ENCODE peak calls at places on chromosomes 3 and 15, in seven cellular contexts. One of them, this sample, is unnamed.

GRCh38 chr3:73762855-73763254 is 138.1 kb upstream of the PDZRN3 start:
- DNase-seq in retinal pigment epithelial cell: no peak
- DNase-seq in cardiac fibroblast: no peak
- DNase-seq in epithelial cell of esophagus: no peak
- DNase-seq in CD8-positive, alpha-beta memory T cell: no peak
- DNase-seq in WERI-Rb-1: no peak
- DNase-seq in tibial nerve: no peak
- DNase-seq in this sample: no peak

GRCh38 chr15:66650433-66650832 is 51.6 kb upstream of the SMAD6 start:
- DNase-seq in WERI-Rb-1: no peak
- DNase-seq in CD8-positive, alpha-beta memory T cell: no peak
- DNase-seq in cardiac fibroblast: no peak
- DNase-seq in tibial nerve: peak; percentile 24
- DNase-seq in retinal pigment epithelial cell: no peak
- DNase-seq in epithelial cell of esophagus: no peak
- DNase-seq in this sample: no peak

GRCh38 chr3:41162541-41162940 is 36.8 kb upstream of the CTNNB1 start:
- DNase-seq in WERI-Rb-1: no peak
- DNase-seq in tibial nerve: no peak
- DNase-seq in CD8-positive, alpha-beta memory T cell: no peak
- DNase-seq in cardiac fibroblast: no peak
- DNase-seq in retinal pigment epithelial cell: no peak
- DNase-seq in epithelial cell of esophagus: no peak
- DNase-seq in this sample: no peak

GRCh38 chr3:171876651-171877272 is 33.6 kb downstream of the TMEM212 start:
- DNase-seq in cardiac fibroblast: peak; percentile 98
- DNase-seq in CD8-positive, alpha-beta memory T cell: no peak
- DNase-seq in epithelial cell of esophagus: peak; percentile 88
- DNase-seq in retinal pigment epithelial cell: peak; percentile 93
- DNase-seq in WERI-Rb-1: no peak
- DNase-seq in tibial nerve: no peak
- DNase-seq in this sample: no peak

GRCh38 chr3:160006282-160007163 is 17.9 kb downstream of the IL12A start:
- DNase-seq in retinal pigment epithelial cell: no peak
- DNase-seq in cardiac fibroblast: peak; percentile 83
- DNase-seq in CD8-positive, alpha-beta memory T cell: no peak
- DNase-seq in epithelial cell of esophagus: peak; percentile 77
- DNase-seq in tibial nerve: peak; percentile 43
- DNase-seq in WERI-Rb-1: peak; percentile 50
- DNase-seq in this sample: no peak

GRCh38 chr3:105806361-105806760 is 62.5 kb downstream of the CBLB start:
- DNase-seq in CD8-positive, alpha-beta memory T cell: peak; percentile 28
- DNase-seq in retinal pigment epithelial cell: no peak
- DNase-seq in tibial nerve: no peak
- DNase-seq in cardiac fibroblast: peak; percentile 65
- DNase-seq in epithelial cell of esophagus: peak; percentile 45
- DNase-seq in WERI-Rb-1: no peak
- DNase-seq in this sample: no peak

GRCh38 chr15:81182746-81183402 is 13.8 kb upstream of the IL16 start:
- DNase-seq in cardiac fibroblast: peak; percentile 22
- DNase-seq in WERI-Rb-1: no peak
- DNase-seq in CD8-positive, alpha-beta memory T cell: no peak
- DNase-seq in tibial nerve: no peak
- DNase-seq in retinal pigment epithelial cell: no peak
- DNase-seq in epithelial cell of esophagus: no peak
- DNase-seq in this sample: no peak

GRCh38 chr3:122952509-122952908 is 75.1 kb downstream of the SEMA5B start:
- DNase-seq in tibial nerve: no peak
- DNase-seq in WERI-Rb-1: no peak
- DNase-seq in epithelial cell of esophagus: peak; percentile 87
- DNase-seq in cardiac fibroblast: peak; percentile 49
- DNase-seq in retinal pigment epithelial cell: no peak
- DNase-seq in CD8-positive, alpha-beta memory T cell: no peak
- DNase-seq in this sample: no peak

GRCh38 chr3:72665701-72666443 is 182.4 kb downstream of the SHQ1 start:
- DNase-seq in cardiac fibroblast: peak; percentile 29
- DNase-seq in WERI-Rb-1: peak; percentile 92
- DNase-seq in retinal pigment epithelial cell: no peak
- DNase-seq in tibial nerve: peak; percentile 29
- DNase-seq in epithelial cell of esophagus: peak; percentile 46
- DNase-seq in CD8-positive, alpha-beta memory T cell: peak; percentile 55
- DNase-seq in this sample: peak; percentile 19

GRCh38 chr15:57583282-57583681 is 8.4 kb upstream of the MYZAP start:
- DNase-seq in retinal pigment epithelial cell: no peak
- DNase-seq in tibial nerve: no peak
- DNase-seq in CD8-positive, alpha-beta memory T cell: no peak
- DNase-seq in epithelial cell of esophagus: no peak
- DNase-seq in cardiac fibroblast: no peak
- DNase-seq in WERI-Rb-1: no peak
- DNase-seq in this sample: no peak

GRCh38 chr3:194272221-194272620 is 78.9 kb downstream of the CPN2 start:
- DNase-seq in tibial nerve: no peak
- DNase-seq in retinal pigment epithelial cell: no peak
- DNase-seq in cardiac fibroblast: no peak
- DNase-seq in epithelial cell of esophagus: no peak
- DNase-seq in CD8-positive, alpha-beta memory T cell: no peak
- DNase-seq in WERI-Rb-1: no peak
- DNase-seq in this sample: no peak

GRCh38 chr3:194271459-194272035 is 79.6 kb downstream of the CPN2 start:
- DNase-seq in cardiac fibroblast: peak; percentile 16
- DNase-seq in epithelial cell of esophagus: no peak
- DNase-seq in retinal pigment epithelial cell: no peak
- DNase-seq in WERI-Rb-1: no peak
- DNase-seq in tibial nerve: no peak
- DNase-seq in CD8-positive, alpha-beta memory T cell: no peak
- DNase-seq in this sample: no peak

GRCh38 chr3:194269610-194270145 is 81.5 kb downstream of the CPN2 start:
- DNase-seq in epithelial cell of esophagus: no peak
- DNase-seq in CD8-positive, alpha-beta memory T cell: no peak
- DNase-seq in retinal pigment epithelial cell: no peak
- DNase-seq in tibial nerve: peak; percentile 57
- DNase-seq in cardiac fibroblast: peak; percentile 98
- DNase-seq in WERI-Rb-1: no peak
- DNase-seq in this sample: no peak

GRCh38 chr3:194268659-194269487 is 82.3 kb downstream of the CPN2 start:
- DNase-seq in CD8-positive, alpha-beta memory T cell: no peak
- DNase-seq in tibial nerve: no peak
- DNase-seq in cardiac fibroblast: peak; percentile 18
- DNase-seq in WERI-Rb-1: no peak
- DNase-seq in retinal pigment epithelial cell: no peak
- DNase-seq in epithelial cell of esophagus: no peak
- DNase-seq in this sample: no peak

DNA sequence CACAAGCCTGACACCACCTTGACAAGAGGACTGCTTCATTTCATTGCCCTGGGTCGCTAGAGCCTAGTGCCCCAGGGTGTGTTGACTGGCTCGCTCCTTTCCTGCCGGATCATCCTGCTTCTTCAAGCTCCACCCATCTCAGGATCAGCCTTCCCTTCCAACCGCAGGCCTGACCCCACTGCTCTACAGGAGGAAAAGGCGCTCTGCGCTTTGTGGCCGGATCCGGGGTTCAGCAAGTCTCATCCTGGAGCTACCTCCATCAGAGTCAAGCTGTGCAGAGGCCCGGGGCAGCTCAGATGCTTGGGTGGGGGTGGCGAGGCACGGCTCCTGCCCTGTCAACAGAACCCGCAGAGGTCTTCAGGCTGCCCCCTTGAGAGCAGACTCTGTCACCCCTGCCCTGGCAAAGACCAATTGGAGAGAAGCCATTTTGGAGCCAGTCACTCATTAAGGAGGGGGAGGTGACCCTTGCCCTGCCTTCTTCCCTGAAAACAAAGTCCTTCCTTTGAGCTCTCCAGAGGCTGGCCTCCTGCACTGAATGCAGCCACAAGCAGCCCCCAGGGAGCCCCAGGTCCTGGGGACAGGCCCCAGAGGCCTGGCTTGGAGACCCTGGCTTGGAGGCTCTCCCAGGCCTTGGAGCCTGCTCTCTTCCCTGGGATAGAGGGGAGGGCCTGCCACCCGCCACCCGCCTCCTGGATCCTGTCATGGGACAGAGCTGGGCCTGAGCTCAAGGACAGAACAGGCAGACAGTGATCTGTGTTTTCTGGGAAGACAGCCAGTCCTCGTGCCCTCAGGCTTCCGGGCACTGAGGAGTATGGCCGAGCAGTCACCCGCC is 80.3 kb downstream of the CPN2 start:
- DNase-seq in WERI-Rb-1: no peak
- DNase-seq in epithelial cell of esophagus: peak; percentile 28
- DNase-seq in retinal pigment epithelial cell: peak; percentile 85
- DNase-seq in tibial nerve: peak; percentile 78
- DNase-seq in CD8-positive, alpha-beta memory T cell: no peak
- DNase-seq in cardiac fibroblast: peak; percentile 86
- DNase-seq in this sample: no peak
- H3K4me3 ChIP-seq in WERI-Rb-1: no peak overlapping the region
- H3K4me3 ChIP-seq in epithelial cell of esophagus: no peak overlapping the region
- H3K4me3 ChIP-seq in retinal pigment epithelial cell: no peak overlapping the region
- H3K4me3 ChIP-seq in tibial nerve: no peak overlapping the region
- H3K4me3 ChIP-seq in CD8-positive, alpha-beta memory T cell: no peak overlapping the region
- H3K4me3 ChIP-seq in cardiac fibroblast: no peak overlapping the region
- H3K4me3 ChIP-seq in this sample: no peak overlapping the region

GRCh38 chr3:188349276-188349962 is 195.5 kb downstream of the LPP start:
- DNase-seq in retinal pigment epithelial cell: no peak
- DNase-seq in epithelial cell of esophagus: peak; percentile 8
- DNase-seq in tibial nerve: no peak
- DNase-seq in CD8-positive, alpha-beta memory T cell: no peak
- DNase-seq in cardiac fibroblast: peak; percentile 42
- DNase-seq in WERI-Rb-1: no peak
- DNase-seq in this sample: no peak
- H3K4me3 ChIP-seq in retinal pigment epithelial cell: no peak overlapping the region
- H3K4me3 ChIP-seq in epithelial cell of esophagus: no peak overlapping the region
- H3K4me3 ChIP-seq in tibial nerve: no peak overlapping the region
- H3K4me3 ChIP-seq in CD8-positive, alpha-beta memory T cell: no peak overlapping the region
- H3K4me3 ChIP-seq in cardiac fibroblast: no peak overlapping the region
- H3K4me3 ChIP-seq in WERI-Rb-1: no peak overlapping the region
- H3K4me3 ChIP-seq in this sample: no peak overlapping the region

DNA sequence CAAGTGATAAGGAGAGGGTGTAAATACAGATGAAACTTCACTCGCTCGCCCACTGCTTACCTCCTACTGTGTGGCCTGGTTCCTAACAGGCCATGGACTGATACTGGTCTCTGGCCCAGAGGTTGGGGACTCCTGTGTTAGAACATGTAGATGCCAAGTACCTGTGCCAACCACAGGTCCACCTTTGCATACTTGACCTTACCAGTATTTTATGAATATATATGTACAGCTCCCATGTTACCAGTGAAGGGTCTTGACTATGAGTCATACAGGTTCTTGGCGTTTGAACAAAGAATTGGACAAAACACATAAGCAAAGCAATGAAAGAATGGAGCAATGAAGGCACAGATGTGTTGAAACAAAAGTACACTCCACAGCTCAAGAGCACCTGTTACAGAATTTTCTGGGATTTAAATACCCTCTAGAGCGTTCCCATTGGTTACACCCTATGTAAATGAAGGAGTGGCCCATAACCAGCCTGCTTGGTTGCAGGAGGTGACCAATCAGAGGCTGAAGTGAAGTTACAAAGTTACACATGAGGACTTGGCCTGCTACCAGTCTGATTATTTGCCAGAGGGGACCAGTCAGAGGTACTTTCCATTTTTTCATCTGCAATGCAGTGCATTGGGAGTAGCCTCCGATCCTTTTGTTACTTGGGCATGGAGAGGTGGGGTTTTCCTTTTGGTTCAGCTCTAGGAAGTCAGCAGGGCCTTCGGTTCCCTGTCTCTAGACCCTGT is 1.7 kb upstream of the GFM1 start:
- DNase-seq in epithelial cell of esophagus: peak; percentile 14
- DNase-seq in WERI-Rb-1: no peak
- DNase-seq in CD8-positive, alpha-beta memory T cell: no peak
- DNase-seq in cardiac fibroblast: no peak
- DNase-seq in retinal pigment epithelial cell: no peak
- DNase-seq in tibial nerve: no peak
- DNase-seq in this sample: no peak
- H3K4me3 ChIP-seq in epithelial cell of esophagus: no peak overlapping the region
- H3K4me3 ChIP-seq in WERI-Rb-1: no peak overlapping the region
- H3K4me3 ChIP-seq in CD8-positive, alpha-beta memory T cell: no peak overlapping the region
- H3K4me3 ChIP-seq in cardiac fibroblast: no peak overlapping the region
- H3K4me3 ChIP-seq in retinal pigment epithelial cell: no peak overlapping the region
- H3K4me3 ChIP-seq in tibial nerve: no peak overlapping the region
- H3K4me3 ChIP-seq in this sample: no peak overlapping the region

DNA sequence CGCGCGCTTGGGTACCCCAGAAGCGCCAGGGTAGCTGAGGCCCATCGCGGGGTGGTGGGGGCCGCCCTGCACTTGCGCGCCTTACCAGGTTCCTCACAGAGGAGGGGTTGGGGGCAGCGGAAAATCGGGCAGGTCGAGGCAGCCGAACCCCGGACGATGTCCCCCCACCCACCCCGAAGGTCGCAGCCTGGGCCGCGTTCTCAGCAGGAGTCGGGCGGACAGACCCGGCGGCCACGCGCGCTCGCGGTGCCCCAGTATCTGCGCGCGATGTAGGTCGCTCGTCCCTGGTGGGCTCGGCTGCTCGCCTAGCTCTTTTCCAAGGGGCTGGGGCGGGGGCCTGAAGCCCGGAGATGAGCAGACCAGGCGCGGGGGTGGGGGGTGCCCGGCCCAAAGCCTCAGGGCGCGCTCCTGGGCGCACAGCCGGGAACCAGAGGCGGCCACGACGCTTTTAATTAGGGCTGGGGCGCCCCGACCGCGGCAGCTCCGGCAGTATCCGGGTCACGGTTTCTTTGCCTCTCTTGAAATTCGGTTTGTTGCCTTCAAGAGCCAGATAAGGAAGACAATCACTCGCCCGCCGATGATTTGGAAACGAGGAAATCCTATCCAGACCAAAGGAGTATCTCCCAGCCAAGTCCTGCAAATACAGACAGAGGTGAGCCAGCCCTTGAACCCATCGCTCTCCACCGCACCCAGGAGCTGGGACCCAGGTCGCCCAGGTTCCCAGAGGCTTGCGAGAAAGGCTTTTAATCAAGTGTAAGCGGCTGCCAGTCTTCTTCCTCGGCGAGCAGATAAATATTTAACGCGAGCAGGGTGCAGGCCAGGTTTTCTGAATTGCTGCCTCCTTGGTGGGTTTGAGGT is 4.6 kb downstream of the SKOR1 start:
- DNase-seq in retinal pigment epithelial cell: no peak
- DNase-seq in epithelial cell of esophagus: no peak
- DNase-seq in tibial nerve: no peak
- DNase-seq in cardiac fibroblast: no peak
- DNase-seq in CD8-positive, alpha-beta memory T cell: no peak
- DNase-seq in WERI-Rb-1: no peak
- DNase-seq in this sample: no peak
- H3K4me3 ChIP-seq in retinal pigment epithelial cell: no peak overlapping the region
- H3K4me3 ChIP-seq in epithelial cell of esophagus: no peak overlapping the region
- H3K4me3 ChIP-seq in tibial nerve: no peak overlapping the region
- H3K4me3 ChIP-seq in cardiac fibroblast: no peak overlapping the region
- H3K4me3 ChIP-seq in CD8-positive, alpha-beta memory T cell: no peak overlapping the region
- H3K4me3 ChIP-seq in WERI-Rb-1: no peak overlapping the region
- H3K4me3 ChIP-seq in this sample: no peak overlapping the region

DNA sequence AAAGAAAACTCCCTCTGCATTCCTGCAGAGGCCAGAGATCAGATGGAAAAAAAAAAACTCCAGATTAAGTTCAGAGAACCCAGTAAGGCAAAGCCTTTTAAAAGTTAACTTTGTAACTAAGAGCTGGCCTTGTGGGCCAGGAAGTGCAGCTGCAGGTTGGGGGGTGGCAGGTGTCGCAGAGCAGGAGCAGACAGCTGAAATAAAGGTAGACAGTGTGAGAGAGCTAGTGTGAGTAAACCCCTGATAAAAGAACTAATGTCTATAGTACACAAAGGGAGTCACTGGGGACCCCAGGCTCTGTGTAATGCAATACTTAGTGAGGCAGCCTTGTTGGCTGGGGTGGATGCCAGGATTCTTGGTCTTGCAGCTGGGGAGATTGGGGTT is 42.1 kb downstream of the PPCDC start:
- DNase-seq in epithelial cell of esophagus: no peak
- DNase-seq in WERI-Rb-1: no peak
- DNase-seq in tibial nerve: no peak
- DNase-seq in CD8-positive, alpha-beta memory T cell: no peak
- DNase-seq in cardiac fibroblast: no peak
- DNase-seq in retinal pigment epithelial cell: no peak
- DNase-seq in this sample: peak; percentile 54
- H3K4me3 ChIP-seq in epithelial cell of esophagus: no peak overlapping the region
- H3K4me3 ChIP-seq in WERI-Rb-1: no peak overlapping the region
- H3K4me3 ChIP-seq in tibial nerve: no peak overlapping the region
- H3K4me3 ChIP-seq in CD8-positive, alpha-beta memory T cell: no peak overlapping the region
- H3K4me3 ChIP-seq in cardiac fibroblast: no peak overlapping the region
- H3K4me3 ChIP-seq in retinal pigment epithelial cell: no peak overlapping the region
- H3K4me3 ChIP-seq in this sample: no peak overlapping the region

This sample was measured in Jurkat, Clone E6-1.